ENCODE peak calls at places on chromosomes 11 and 22, in ten cellular contexts. H is IMR-90; Y is CD8-positive, alpha-beta memory T cell; J is thyroid gland; G is caudate nucleus; Q is SK-N-SH; I is brain microvascular endothelial cell; C is ovary; Z is foreskin keratinocyte; A is GM23248. U is an unnamed sample.

GRCh38 chr22:39388261-39389011 is 11.1 kb upstream of the TAB1 start:
- DNase-seq in H (peak), Y (peak), J (peak), G (peak), Q (peak), I (peak), C (peak), Z (no peak), A (peak), U (peak)

GRCh38 chr11:28144808-28145207 is 36.6 kb downstream of the METTL15 start:
- DNase-seq in H (peak), Y (no peak), J (no peak), G (no peak), Q (no peak), I (no peak), C (no peak), Z (no peak), A (no peak), U (no peak)

GRCh38 chr22:43101306-43101705 is 9.2 kb upstream of the BIK start:
- DNase-seq in H (no peak), Y (no peak), J (no peak), G (no peak), Q (peak), I (no peak), C (peak), Z (no peak), A (no peak), U (no peak)

GRCh38 chr11:1820463-1821325 is 14.1 kb upstream of the SYT8 start:
- DNase-seq in H (peak), Y (no peak), J (no peak), G (no peak), Q (no peak), I (peak), C (no peak), Z (peak), A (peak), U (no peak)

GRCh38 chr11:72741429-72741833 is 10.8 kb downstream of the ARAP1 start:
- DNase-seq in H (no peak), Y (no peak), J (no peak), G (no peak), Q (peak), I (peak), C (no peak), Z (no peak), A (no peak), U (no peak)

GRCh38 chr22:32281092-32281491 is 25.9 kb upstream of the SLC5A4 start:
- DNase-seq in H (no peak), Y (no peak), J (no peak), G (no peak), Q (no peak), I (peak), C (no peak), Z (peak), A (peak), U (no peak)

GRCh38 chr11:26490546-26490945 is 81.5 kb downstream of the MUC15 start:
- DNase-seq in H (no peak), Y (no peak), J (no peak), G (no peak), Q (no peak), I (no peak), C (no peak), Z (no peak), A (no peak), U (no peak)

GRCh38 chr22:23038334-23038642 is 32.0 kb upstream of the GNAZ start:
- DNase-seq in H (no peak), Y (no peak), J (no peak), G (no peak), Q (no peak), I (no peak), C (no peak), Z (no peak), A (no peak), U (no peak)

GRCh38 chr11:70398834-70399680 is 728 bp downstream of the CTTN start:
- DNase-seq in H (no peak), Y (no peak), J (peak), G (no peak), Q (peak), I (no peak), C (peak), Z (no peak), A (no peak), U (no peak)

GRCh38 chr22:26489447-26490036 is 5.9 kb downstream of the SRRD start:
- DNase-seq in H (no peak), Y (no peak), J (no peak), G (no peak), Q (no peak), I (no peak), C (no peak), Z (no peak), A (no peak), U (no peak)

GRCh38 chr11:66011239-66011784 is 496 bp upstream of the CST6 start:
- DNase-seq in H (peak), Y (no peak), J (peak), G (no peak), Q (no peak), I (peak), C (no peak), Z (peak), A (peak), U (no peak)

GRCh38 chr11:102577182-102577581 is 46.6 kb upstream of the MMP7 start:
- DNase-seq in H (peak), Y (peak), J (no peak), G (no peak), Q (no peak), I (no peak), C (no peak), Z (no peak), A (peak), U (no peak)

GRCh38 chr11:82631722-82632630 is 101.7 kb downstream of the FAM181B start:
- DNase-seq in H (peak), Y (no peak), J (no peak), G (no peak), Q (no peak), I (no peak), C (no peak), Z (peak), A (peak), U (no peak)

GRCh38 chr11:82927264-82927880 is 25.8 kb downstream of the DDIAS start:
- DNase-seq in H (peak), Y (peak), J (no peak), G (no peak), Q (peak), I (peak), C (no peak), Z (no peak), A (peak), U (no peak)

GRCh38 chr11:61711493-61711892 is 31.3 kb downstream of the DAGLA start:
- DNase-seq in H (no peak), Y (no peak), J (no peak), G (no peak), Q (peak), I (no peak), C (no peak), Z (no peak), A (no peak), U (no peak)

GRCh38 chr22:38104084-38104483 is 6.4 kb downstream of the BAIAP2L2 start:
- DNase-seq in H (peak), Y (no peak), J (no peak), G (no peak), Q (no peak), I (peak), C (no peak), Z (no peak), A (peak), U (no peak)

GRCh38 chr11:96627379-96627778 is 237.6 kb downstream of the JRKL start:
- DNase-seq in H (no peak), Y (no peak), J (no peak), G (no peak), Q (no peak), I (no peak), C (no peak), Z (no peak), A (no peak), U (no peak)

GRCh38 chr22:38947321-38948112 is 9.9 kb upstream of the APOBEC3A start:
- DNase-seq in H (no peak), Y (no peak), J (no peak), G (no peak), Q (no peak), I (no peak), C (no peak), Z (no peak), A (no peak), U (no peak)

GRCh38 chr11:36062796-36063380 is 119.0 kb downstream of the LDLRAD3 start:
- DNase-seq in H (no peak), Y (no peak), J (no peak), G (no peak), Q (no peak), I (no peak), C (no peak), Z (no peak), A (no peak), U (no peak)

GRCh38 chr11:64694821-64695365 is 28.1 kb downstream of the NRXN2 start:
- DNase-seq in H (no peak), Y (no peak), J (peak), G (peak), Q (peak), I (no peak), C (no peak), Z (no peak), A (no peak), U (no peak)

GRCh38 chr11:98185245-98185644 is 835.5 kb upstream of the CNTN5 start:
- DNase-seq in H (no peak), Y (no peak), J (no peak), G (no peak), Q (no peak), I (no peak), C (no peak), Z (no peak), A (no peak), U (no peak)

GRCh38 chr22:48968201-48968959 is 859.3 kb downstream of the BRD1 start:
- DNase-seq in H (no peak), Y (no peak), J (no peak), G (no peak), Q (no peak), I (no peak), C (no peak), Z (no peak), A (no peak), U (no peak)

GRCh38 chr11:6742260-6742659 is 29.5 kb downstream of the OR2AG2 start:
- DNase-seq in H (no peak), Y (no peak), J (no peak), G (no peak), Q (no peak), I (no peak), C (no peak), Z (no peak), A (no peak), U (no peak)
- H3K27ac ChIP-seq in H (no peak), Y (no peak), J (no peak), G (no peak), Q (no peak), I (no peak), C (no peak), Z (no peak), A (no peak), U (no peak)

GRCh38 chr11:68213135-68213515 is at the start of gene KMT5B:
- DNase-seq in H (peak), Y (no peak), J (peak), G (peak), Q (peak), I (peak), C (peak), Z (no peak), A (no peak), U (no peak)

GRCh38 chr11:68213555-68214172 is 568 bp upstream of the KMT5B start:
- DNase-seq in H (peak), Y (peak), J (peak), G (peak), Q (peak), I (peak), C (peak), Z (peak), A (peak), U (peak)

GRCh38 chr11:68212421-68213134 is 518 bp downstream of the KMT5B start:
- DNase-seq in H (peak), Y (peak), J (peak), G (no peak), Q (peak), I (peak), C (peak), Z (no peak), A (peak), U (peak)

GRCh38 chr11:68214173-68215086 is 1.3 kb upstream of the KMT5B start:
- DNase-seq in H (no peak), Y (peak), J (no peak), G (no peak), Q (peak), I (peak), C (peak), Z (no peak), A (peak), U (no peak)

DNA sequence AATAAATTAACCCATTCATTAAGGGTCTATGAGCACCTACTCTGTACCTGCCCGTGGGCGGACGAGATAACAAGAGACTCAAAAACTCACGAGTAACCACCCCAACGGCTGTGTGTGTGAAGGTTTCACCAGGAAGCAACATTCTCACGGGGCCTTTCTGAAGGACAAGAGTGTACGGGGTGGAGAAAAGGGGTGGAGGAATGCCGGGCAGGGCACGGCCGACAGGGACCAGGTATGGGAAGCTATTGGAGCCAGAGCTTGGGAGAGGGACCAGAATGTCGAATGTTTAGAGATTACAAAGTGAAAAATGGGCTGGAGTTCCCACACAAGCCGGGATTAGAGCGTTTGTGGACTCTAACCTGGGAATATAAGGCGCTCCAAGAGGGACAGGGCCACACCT is 1.6 kb downstream of the KMT5B start:
- DNase-seq in H (no peak), Y (peak), J (peak), G (no peak), Q (no peak), I (no peak), C (no peak), Z (no peak), A (no peak), U (no peak)
- H3K27ac ChIP-seq in H (no peak), Y (no peak), J (peak), G (no peak), Q (no peak), I (no peak), C (no peak), Z (no peak), A (no peak), U (no peak)

DNA sequence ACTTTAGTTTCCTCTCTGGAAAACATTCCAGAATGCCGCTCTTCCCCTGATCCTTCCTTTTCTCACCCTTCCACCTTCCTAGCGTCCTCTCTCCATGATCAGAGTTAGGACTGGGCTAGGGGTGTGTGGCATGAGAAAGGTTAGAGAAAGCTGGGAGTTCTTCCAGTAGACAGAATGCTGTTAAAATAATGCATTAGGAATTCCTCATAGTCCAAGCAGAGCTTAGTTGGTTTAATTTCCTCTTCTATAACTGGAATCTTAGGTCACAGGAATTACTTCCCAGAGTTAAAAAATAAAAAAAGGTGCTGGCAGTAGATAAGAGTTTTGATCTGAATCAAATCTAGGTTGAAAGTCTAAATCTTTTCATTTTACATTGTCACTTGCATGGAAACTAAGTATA is 37.2 kb upstream of the ADORA2A start:
- DNase-seq in H (no peak), Y (no peak), J (no peak), G (no peak), Q (no peak), I (no peak), C (no peak), Z (no peak), A (no peak), U (no peak)
- H3K27ac ChIP-seq in H (no peak), Y (no peak), J (no peak), G (no peak), Q (peak), I (no peak), C (no peak), Z (no peak), A (peak), U (no peak)

DNA sequence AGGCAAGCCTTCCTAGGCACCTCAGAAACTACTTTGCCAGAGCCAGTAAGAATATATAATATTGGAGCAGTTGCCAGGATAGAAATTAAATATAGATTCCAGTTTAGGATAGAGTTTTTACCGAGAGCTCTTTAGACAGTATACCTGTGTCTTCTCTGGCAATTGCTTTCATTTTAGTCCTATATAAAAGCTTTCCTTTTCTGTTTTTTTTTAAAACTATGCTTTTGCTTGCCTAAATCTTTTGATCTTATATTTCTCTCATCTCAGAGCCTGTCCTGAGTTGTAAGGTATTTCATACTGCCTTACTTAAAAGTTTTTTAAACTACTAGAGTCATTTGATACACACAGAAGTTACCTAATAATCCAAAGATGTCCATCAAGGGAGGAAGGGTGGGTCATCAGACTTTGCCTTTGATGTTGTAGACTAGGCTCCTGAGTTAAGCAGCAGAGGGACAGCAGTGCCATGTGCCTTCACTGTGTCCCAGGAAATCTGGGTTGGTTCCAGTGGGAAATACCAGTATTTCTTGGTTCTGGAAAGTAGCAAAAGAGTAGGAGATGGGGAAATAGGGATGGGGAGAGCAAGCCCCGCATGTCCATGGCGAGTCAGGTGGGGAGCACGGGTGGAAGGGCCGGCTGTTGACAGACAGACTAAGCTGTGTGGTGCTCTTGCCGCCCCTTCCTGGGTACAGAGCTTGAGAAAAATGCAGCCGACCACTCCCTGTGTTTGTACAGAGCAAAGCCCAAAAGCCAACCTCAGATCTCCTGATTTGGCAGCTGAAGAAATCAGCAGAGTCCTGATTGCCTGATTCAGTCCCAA is 11.2 kb downstream of the MCAM start:
- DNase-seq in H (no peak), Y (peak), J (no peak), G (no peak), Q (no peak), I (no peak), C (no peak), Z (no peak), A (no peak), U (no peak)
- H3K27ac ChIP-seq in H (peak), Y (no peak), J (peak), G (no peak), Q (no peak), I (no peak), C (peak), Z (no peak), A (peak), U (no peak)

GRCh38 chr22:35411112-35411511 is 11.2 kb downstream of the MCM5 start:
- DNase-seq in H (no peak), Y (no peak), J (no peak), G (no peak), Q (no peak), I (no peak), C (no peak), Z (no peak), A (no peak), U (no peak)
- H3K27ac ChIP-seq in H (no peak), Y (no peak), J (no peak), G (peak), Q (no peak), I (no peak), C (no peak), Z (no peak), A (no peak), U (no peak)

GRCh38 chr11:125382211-125382807 is 113.8 kb downstream of the FEZ1 start:
- DNase-seq in H (no peak), Y (no peak), J (no peak), G (no peak), Q (no peak), I (no peak), C (no peak), Z (no peak), A (no peak), U (no peak)
- H3K27ac ChIP-seq in H (no peak), Y (no peak), J (no peak), G (peak), Q (no peak), I (no peak), C (no peak), Z (no peak), A (no peak), U (no peak)

GRCh38 chr11:99988105-99988907 is 698.8 kb upstream of the ARHGAP42 start:
- DNase-seq in H (no peak), Y (no peak), J (no peak), G (no peak), Q (no peak), I (peak), C (no peak), Z (no peak), A (no peak), U (no peak)
- H3K27ac ChIP-seq in H (no peak), Y (no peak), J (no peak), G (no peak), Q (no peak), I (no peak), C (no peak), Z (no peak), A (no peak), U (no peak)

GRCh38 chr11:18312012-18312411 is 9.9 kb downstream of the HPS5 start:
- DNase-seq in H (peak), Y (no peak), J (no peak), G (no peak), Q (no peak), I (peak), C (no peak), Z (no peak), A (peak), U (no peak)

GRCh38 chr11:18312663-18313420 is 9.1 kb downstream of the HPS5 start:
- DNase-seq in H (peak), Y (no peak), J (no peak), G (no peak), Q (no peak), I (peak), C (no peak), Z (peak), A (peak), U (no peak)

GRCh38 chr11:18315893-18316292 is 6.0 kb downstream of the HPS5 start:
- DNase-seq in H (no peak), Y (no peak), J (no peak), G (no peak), Q (no peak), I (no peak), C (no peak), Z (no peak), A (no peak), U (no peak)

GRCh38 chr11:18314794-18315523 is 7.0 kb downstream of the HPS5 start:
- DNase-seq in H (no peak), Y (no peak), J (no peak), G (no peak), Q (no peak), I (peak), C (no peak), Z (no peak), A (no peak), U (no peak)

DNA sequence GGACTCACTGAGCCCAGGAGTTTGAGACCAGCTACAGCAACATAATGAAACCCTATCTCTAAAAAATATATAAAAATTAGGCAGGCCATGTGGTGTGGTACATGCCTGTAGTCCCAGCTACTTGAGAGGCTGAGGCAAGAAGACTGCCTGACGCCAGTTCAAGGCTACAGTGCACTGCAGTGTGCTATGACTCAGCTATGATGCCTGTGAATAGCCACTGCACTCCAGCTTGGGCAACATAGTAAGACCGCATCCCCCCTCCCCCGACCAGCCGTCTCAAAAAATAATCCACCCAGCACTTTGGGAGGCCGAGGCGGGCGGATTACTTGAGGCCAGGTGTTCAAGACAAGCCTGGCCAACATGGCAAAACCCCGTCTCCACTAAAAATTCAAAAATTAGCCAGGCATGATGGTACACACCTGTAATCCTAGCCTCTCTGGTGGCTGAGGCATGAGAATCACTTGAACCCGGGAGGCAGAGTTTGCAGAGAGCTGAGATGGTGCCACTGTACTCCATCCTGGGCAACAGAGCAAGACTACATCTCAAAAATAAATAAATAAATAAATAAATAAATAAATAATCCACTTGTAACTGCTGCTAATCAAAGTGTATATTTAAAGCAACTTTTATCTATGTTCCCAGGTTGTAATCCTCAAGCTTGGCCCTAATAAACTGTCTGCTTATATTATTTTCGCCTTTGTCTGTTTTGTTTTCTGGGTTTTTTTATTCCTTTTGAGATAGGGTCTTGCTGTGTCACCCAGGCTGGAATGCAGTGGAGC is 7.8 kb downstream of the HPS5 start:
- DNase-seq in H (peak), Y (no peak), J (no peak), G (no peak), Q (no peak), I (peak), C (peak), Z (no peak), A (peak), U (no peak)
- H3K27ac ChIP-seq in H (peak), Y (no peak), J (peak), G (no peak), Q (no peak), I (peak), C (peak), Z (no peak), A (no peak), U (no peak)

U was measured in substantia nigra.